ENCODE peak calls at places on chromosome 1, in nine cellular contexts. One of them, this sample, is unnamed.

GRCh38 chr1:35555212-35555584 is 2.0 kb downstream of the KIAA0319L start:
- DNase-seq in tibial artery: no peak
- DNase-seq in CD8-positive, alpha-beta memory T cell: no peak
- DNase-seq in gastrocnemius medialis: no peak
- DNase-seq in stimulated activated CD4-positive, alpha-beta T cell treated with anti-CD3 and anti-CD28 coated beads, Interleukin-4, amount 100 ng/mL, for 4 hours: no peak
- DNase-seq in fibroblast of the aortic adventitia: no peak
- DNase-seq in activated naive CD4-positive, alpha-beta T cell: no peak
- DNase-seq in HS-27A: no peak
- DNase-seq in amniotic stem cell: no peak
- DNase-seq in this sample: no peak

GRCh38 chr1:183674339-183674738 is 21.2 kb upstream of the APOBEC4 start:
- DNase-seq in tibial artery: no peak
- DNase-seq in CD8-positive, alpha-beta memory T cell: no peak
- DNase-seq in gastrocnemius medialis: peak
- DNase-seq in stimulated activated CD4-positive, alpha-beta T cell treated with anti-CD3 and anti-CD28 coated beads, Interleukin-4, amount 100 ng/mL, for 4 hours: no peak
- DNase-seq in fibroblast of the aortic adventitia: peak
- DNase-seq in activated naive CD4-positive, alpha-beta T cell: no peak
- DNase-seq in HS-27A: no peak
- DNase-seq in amniotic stem cell: no peak
- DNase-seq in this sample: no peak

GRCh38 chr1:160868141-160868540 is 5.5 kb upstream of the CD244 start:
- DNase-seq in tibial artery: no peak
- DNase-seq in CD8-positive, alpha-beta memory T cell: no peak
- DNase-seq in gastrocnemius medialis: no peak
- DNase-seq in stimulated activated CD4-positive, alpha-beta T cell treated with anti-CD3 and anti-CD28 coated beads, Interleukin-4, amount 100 ng/mL, for 4 hours: no peak
- DNase-seq in fibroblast of the aortic adventitia: peak
- DNase-seq in activated naive CD4-positive, alpha-beta T cell: no peak
- DNase-seq in HS-27A: no peak
- DNase-seq in amniotic stem cell: no peak
- DNase-seq in this sample: no peak

GRCh38 chr1:43887748-43888147 is 45.9 kb upstream of the ARTN start:
- DNase-seq in tibial artery: no peak
- DNase-seq in CD8-positive, alpha-beta memory T cell: no peak
- DNase-seq in gastrocnemius medialis: no peak
- DNase-seq in stimulated activated CD4-positive, alpha-beta T cell treated with anti-CD3 and anti-CD28 coated beads, Interleukin-4, amount 100 ng/mL, for 4 hours: no peak
- DNase-seq in fibroblast of the aortic adventitia: no peak
- DNase-seq in activated naive CD4-positive, alpha-beta T cell: no peak
- DNase-seq in HS-27A: no peak
- DNase-seq in amniotic stem cell: no peak
- DNase-seq in this sample: no peak

GRCh38 chr1:98940680-98941079 is 64.0 kb downstream of the PLPPR5 start:
- DNase-seq in tibial artery: no peak
- DNase-seq in CD8-positive, alpha-beta memory T cell: no peak
- DNase-seq in gastrocnemius medialis: no peak
- DNase-seq in stimulated activated CD4-positive, alpha-beta T cell treated with anti-CD3 and anti-CD28 coated beads, Interleukin-4, amount 100 ng/mL, for 4 hours: no peak
- DNase-seq in fibroblast of the aortic adventitia: peak
- DNase-seq in activated naive CD4-positive, alpha-beta T cell: no peak
- DNase-seq in HS-27A: no peak
- DNase-seq in amniotic stem cell: no peak
- DNase-seq in this sample: no peak

GRCh38 chr1:167488786-167489185 is 29.5 kb downstream of the CD247 start:
- DNase-seq in tibial artery: no peak
- DNase-seq in CD8-positive, alpha-beta memory T cell: no peak
- DNase-seq in gastrocnemius medialis: no peak
- DNase-seq in stimulated activated CD4-positive, alpha-beta T cell treated with anti-CD3 and anti-CD28 coated beads, Interleukin-4, amount 100 ng/mL, for 4 hours: no peak
- DNase-seq in fibroblast of the aortic adventitia: no peak
- DNase-seq in activated naive CD4-positive, alpha-beta T cell: no peak
- DNase-seq in HS-27A: no peak
- DNase-seq in amniotic stem cell: no peak
- DNase-seq in this sample: no peak

GRCh38 chr1:29197590-29197924 is 15.9 kb upstream of the SRSF4 start:
- DNase-seq in tibial artery: no peak
- DNase-seq in CD8-positive, alpha-beta memory T cell: no peak
- DNase-seq in gastrocnemius medialis: no peak
- DNase-seq in stimulated activated CD4-positive, alpha-beta T cell treated with anti-CD3 and anti-CD28 coated beads, Interleukin-4, amount 100 ng/mL, for 4 hours: peak
- DNase-seq in fibroblast of the aortic adventitia: peak
- DNase-seq in activated naive CD4-positive, alpha-beta T cell: no peak
- DNase-seq in HS-27A: no peak
- DNase-seq in amniotic stem cell: peak
- DNase-seq in this sample: no peak

GRCh38 chr1:230308039-230308438 is 118.1 kb downstream of the PGBD5 start:
- DNase-seq in tibial artery: peak
- DNase-seq in CD8-positive, alpha-beta memory T cell: no peak
- DNase-seq in gastrocnemius medialis: peak
- DNase-seq in stimulated activated CD4-positive, alpha-beta T cell treated with anti-CD3 and anti-CD28 coated beads, Interleukin-4, amount 100 ng/mL, for 4 hours: no peak
- DNase-seq in fibroblast of the aortic adventitia: peak
- DNase-seq in activated naive CD4-positive, alpha-beta T cell: no peak
- DNase-seq in HS-27A: no peak
- DNase-seq in amniotic stem cell: peak
- DNase-seq in this sample: no peak

GRCh38 chr1:219120625-219121544 is 52.8 kb upstream of the LYPLAL1 start:
- DNase-seq in tibial artery: peak
- DNase-seq in CD8-positive, alpha-beta memory T cell: no peak
- DNase-seq in gastrocnemius medialis: peak
- DNase-seq in stimulated activated CD4-positive, alpha-beta T cell treated with anti-CD3 and anti-CD28 coated beads, Interleukin-4, amount 100 ng/mL, for 4 hours: no peak
- DNase-seq in fibroblast of the aortic adventitia: peak
- DNase-seq in activated naive CD4-positive, alpha-beta T cell: no peak
- DNase-seq in HS-27A: no peak
- DNase-seq in amniotic stem cell: peak
- DNase-seq in this sample: peak

GRCh38 chr1:52080014-52080415 is 23.9 kb downstream of the BTF3L4 start:
- DNase-seq in tibial artery: no peak
- DNase-seq in CD8-positive, alpha-beta memory T cell: no peak
- DNase-seq in gastrocnemius medialis: no peak
- DNase-seq in stimulated activated CD4-positive, alpha-beta T cell treated with anti-CD3 and anti-CD28 coated beads, Interleukin-4, amount 100 ng/mL, for 4 hours: no peak
- DNase-seq in fibroblast of the aortic adventitia: no peak
- DNase-seq in activated naive CD4-positive, alpha-beta T cell: no peak
- DNase-seq in HS-27A: no peak
- DNase-seq in amniotic stem cell: no peak
- DNase-seq in this sample: no peak

GRCh38 chr1:31509124-31510072 is 66.9 kb upstream of the TINAGL1 start:
- DNase-seq in tibial artery: no peak
- DNase-seq in CD8-positive, alpha-beta memory T cell: no peak
- DNase-seq in gastrocnemius medialis: no peak
- DNase-seq in stimulated activated CD4-positive, alpha-beta T cell treated with anti-CD3 and anti-CD28 coated beads, Interleukin-4, amount 100 ng/mL, for 4 hours: no peak
- DNase-seq in fibroblast of the aortic adventitia: no peak
- DNase-seq in activated naive CD4-positive, alpha-beta T cell: no peak
- DNase-seq in HS-27A: no peak
- DNase-seq in amniotic stem cell: no peak
- DNase-seq in this sample: no peak

GRCh38 chr1:235624751-235625192 is 24.8 kb downstream of the GNG4 start:
- DNase-seq in tibial artery: no peak
- DNase-seq in CD8-positive, alpha-beta memory T cell: no peak
- DNase-seq in gastrocnemius medialis: no peak
- DNase-seq in stimulated activated CD4-positive, alpha-beta T cell treated with anti-CD3 and anti-CD28 coated beads, Interleukin-4, amount 100 ng/mL, for 4 hours: no peak
- DNase-seq in fibroblast of the aortic adventitia: peak
- DNase-seq in activated naive CD4-positive, alpha-beta T cell: no peak
- DNase-seq in HS-27A: no peak
- DNase-seq in amniotic stem cell: no peak
- DNase-seq in this sample: peak

GRCh38 chr1:41109316-41110263 is 88.1 kb upstream of the SLFNL1 start:
- DNase-seq in tibial artery: peak
- DNase-seq in CD8-positive, alpha-beta memory T cell: no peak
- DNase-seq in gastrocnemius medialis: peak
- DNase-seq in stimulated activated CD4-positive, alpha-beta T cell treated with anti-CD3 and anti-CD28 coated beads, Interleukin-4, amount 100 ng/mL, for 4 hours: no peak
- DNase-seq in fibroblast of the aortic adventitia: peak
- DNase-seq in activated naive CD4-positive, alpha-beta T cell: no peak
- DNase-seq in HS-27A: peak
- DNase-seq in amniotic stem cell: peak
- DNase-seq in this sample: peak

GRCh38 chr1:201715801-201716741 is 112.9 kb upstream of the IPO9 start:
- DNase-seq in tibial artery: peak
- DNase-seq in CD8-positive, alpha-beta memory T cell: no peak
- DNase-seq in gastrocnemius medialis: no peak
- DNase-seq in stimulated activated CD4-positive, alpha-beta T cell treated with anti-CD3 and anti-CD28 coated beads, Interleukin-4, amount 100 ng/mL, for 4 hours: no peak
- DNase-seq in fibroblast of the aortic adventitia: no peak
- DNase-seq in activated naive CD4-positive, alpha-beta T cell: no peak
- DNase-seq in HS-27A: no peak
- DNase-seq in amniotic stem cell: no peak
- DNase-seq in this sample: no peak

GRCh38 chr1:79193211-79194079 is 186.9 kb upstream of the ADGRL4 start:
- DNase-seq in tibial artery: no peak
- DNase-seq in CD8-positive, alpha-beta memory T cell: no peak
- DNase-seq in gastrocnemius medialis: no peak
- DNase-seq in stimulated activated CD4-positive, alpha-beta T cell treated with anti-CD3 and anti-CD28 coated beads, Interleukin-4, amount 100 ng/mL, for 4 hours: no peak
- DNase-seq in fibroblast of the aortic adventitia: peak
- DNase-seq in activated naive CD4-positive, alpha-beta T cell: no peak
- DNase-seq in HS-27A: peak
- DNase-seq in amniotic stem cell: no peak
- DNase-seq in this sample: peak